ENCODE peak calls at places on chromosomes 4 and X, in six cellular contexts. D is aorta; N is M059J; E is activated CD4-positive, alpha-beta T cell treated with anti-CD3 and anti-CD28 coated beads, Interleukin-2, amount 10 ng/mL, durations not matched to agents 7 days and 5 days; W is SK-N-DZ; I is ELF-1. O is an unnamed sample.

GRCh38 chr4:40662962-40663604 is 33.4 kb upstream of the RBM47 start:
- DNase-seq in D (no peak), N (peak; percentile 80), E (no peak), W (no peak), I (no peak), O (no peak)

GRCh38 chr4:27964095-27964494 is 1103.5 kb downstream of the STIM2 start:
- DNase-seq in D (no peak), N (no peak), E (no peak), W (no peak), I (no peak), O (no peak)

GRCh38 chrX:152074163-152074562 is 64.2 kb downstream of the MAGEA10 start:
- DNase-seq in D (no peak), N (peak; percentile 58), E (no peak), W (no peak), I (no peak), O (no peak)

GRCh38 chr4:166134285-166134684 is 261.2 kb downstream of the TLL1 start:
- DNase-seq in D (no peak), N (no peak), E (no peak), W (no peak), I (no peak), O (no peak)

GRCh38 chr4:117467404-117467803 is 382.0 kb upstream of the TRAM1L1 start:
- DNase-seq in D (no peak), N (no peak), E (no peak), W (no peak), I (no peak), O (no peak)

GRCh38 chr4:138492178-138492577 is 250.0 kb upstream of the SLC7A11 start:
- DNase-seq in D (no peak), N (no peak), E (no peak), W (no peak), I (no peak), O (no peak)

GRCh38 chr4:57403591-57403990 is 293.4 kb upstream of the IGFBP7 start:
- DNase-seq in D (no peak), N (peak; percentile 16), E (no peak), W (no peak), I (no peak), O (no peak)

GRCh38 chrX:138847930-138848329 is 136.4 kb upstream of the FGF13 start:
- DNase-seq in D (no peak), N (peak; percentile 43), E (no peak), W (peak; percentile 1), I (no peak), O (no peak)

GRCh38 chr4:179095585-179096228 is 1653.5 kb upstream of the AGA start:
- DNase-seq in D (no peak), N (peak; percentile 25), E (peak; percentile 26), W (peak; percentile 2), I (peak; percentile 5), O (no peak)

GRCh38 chrX:48864210-48864609 is 28.8 kb upstream of the PCSK1N start:
- DNase-seq in D (no peak), N (peak; percentile 88), E (no peak), W (no peak), I (no peak), O (no peak)

GRCh38 chr4:37685211-37685725 is 908 bp downstream of the RELL1 start:
- DNase-seq in D (no peak), N (peak; percentile 60), E (peak; percentile 76), W (no peak), I (peak; percentile 27), O (no peak)

GRCh38 chr4:20327808-20328207 is 76.1 kb downstream of the SLIT2 start:
- DNase-seq in D (no peak), N (no peak), E (no peak), W (no peak), I (no peak), O (no peak)

GRCh38 chr4:61661960-61662359 is 461.8 kb downstream of the ADGRL3 start:
- DNase-seq in D (no peak), N (no peak), E (no peak), W (no peak), I (no peak), O (no peak)

GRCh38 chr4:186342582-186342981 is 76.6 kb downstream of the F11 start:
- DNase-seq in D (no peak), N (peak; percentile 37), E (no peak), W (no peak), I (no peak), O (no peak)

GRCh38 chr4:77127837-77128621 is 29.0 kb upstream of the CCNG2 start:
- DNase-seq in D (no peak), N (no peak), E (no peak), W (no peak), I (no peak), O (no peak)

GRCh38 chrX:115023139-115023538 is 5.7 kb upstream of the IL13RA2 start:
- DNase-seq in D (no peak), N (peak; percentile 92), E (no peak), W (no peak), I (no peak), O (no peak)

GRCh38 chrX:44873415-44874270 is 655 bp downstream of the KDM6A start:
- DNase-seq in D (peak; percentile 89), N (peak; percentile 49), E (peak; percentile 36), W (peak; percentile 40), I (peak; percentile 70), O (peak; percentile 38)

GRCh38 chr4:48785302-48785701 is 5.2 kb upstream of the FRYL start:
- DNase-seq in D (no peak), N (no peak), E (no peak), W (no peak), I (no peak), O (no peak)

GRCh38 chr4:14566518-14566917 is 435.8 kb upstream of the CPEB2 start:
- DNase-seq in D (no peak), N (peak; percentile 66), E (no peak), W (no peak), I (no peak), O (no peak)

GRCh38 chr4:61212788-61213187 is 12.7 kb downstream of the ADGRL3 start:
- DNase-seq in D (no peak), N (no peak), E (no peak), W (peak; percentile 15), I (no peak), O (no peak)

GRCh38 chrX:148161661-148162060 is 180.5 kb downstream of the FMR1NB start:
- DNase-seq in D (no peak), N (no peak), E (no peak), W (no peak), I (no peak), O (no peak)

GRCh38 chrX:140099221-140099620 is 133.9 kb upstream of the CXorf66 start:
- DNase-seq in D (no peak), N (no peak), E (no peak), W (no peak), I (peak; percentile 51), O (no peak)

GRCh38 chr4:75549019-75549418 is 6.8 kb upstream of the ODAPH start:
- DNase-seq in D (no peak), N (no peak), E (no peak), W (no peak), I (no peak), O (no peak)

GRCh38 chr4:117096886-117097285 is 11.5 kb upstream of the TRAM1L1 start:
- DNase-seq in D (no peak), N (no peak), E (no peak), W (no peak), I (no peak), O (no peak)

GRCh38 chrX:17525762-17526555 is 151.0 kb downstream of the NHS start:
- DNase-seq in D (no peak), N (no peak), E (no peak), W (no peak), I (peak; percentile 61), O (no peak)

GRCh38 chr4:57187241-57187640 is 77.1 kb upstream of the IGFBP7 start:
- DNase-seq in D (no peak), N (no peak), E (no peak), W (no peak), I (no peak), O (no peak)

GRCh38 chr4:88619973-88620372 is 27.7 kb downstream of the HERC3 start:
- DNase-seq in D (no peak), N (no peak), E (no peak), W (no peak), I (no peak), O (no peak)

GRCh38 chrX:154712781-154713391 is 38.0 kb downstream of the GAB3 start:
- DNase-seq in D (no peak), N (peak; percentile 94), E (peak; percentile 62), W (no peak), I (no peak), O (no peak)

GRCh38 chr4:59553063-59553738 is 1646.9 kb upstream of the ADGRL3 start:
- DNase-seq in D (no peak), N (peak; percentile 44), E (no peak), W (no peak), I (no peak), O (no peak)

GRCh38 chrX:129568349-129568748 is 28.3 kb downstream of the OCRL start:
- DNase-seq in D (no peak), N (no peak), E (no peak), W (no peak), I (no peak), O (no peak)

GRCh38 chrX:19625612-19626011 is 110.3 kb upstream of the MAP3K15 start:
- DNase-seq in D (no peak), N (peak; percentile 80), E (no peak), W (no peak), I (no peak), O (no peak)

GRCh38 chr4:8278421-8279287 is 9.1 kb downstream of the HTRA3 start:
- DNase-seq in D (peak; percentile 79), N (peak; percentile 76), E (no peak), W (no peak), I (no peak), O (no peak)

GRCh38 chrX:47540754-47541538 is 20.1 kb upstream of the ARAF start:
- DNase-seq in D (peak; percentile 77), N (peak; percentile 92), E (no peak), W (peak; percentile 88), I (peak; percentile 97), O (peak; percentile 87)

GRCh38 chrX:102067966-102068723 is 57.3 kb upstream of the TCEAL2 start:
- DNase-seq in D (no peak), N (peak; percentile 16), E (peak; percentile 11), W (peak; percentile 2), I (peak; percentile 8), O (no peak)

GRCh38 chr4:127783971-127784519 is 1.9 kb downstream of the HSPA4L start:
- DNase-seq in D (no peak), N (no peak), E (no peak), W (no peak), I (no peak), O (no peak)

GRCh38 chrX:154411981-154412340 is 622 bp downstream of the TAFAZZIN start:
- DNase-seq in D (peak; percentile 83), N (peak; percentile 50), E (peak; percentile 57), W (peak; percentile 77), I (peak; percentile 76), O (peak; percentile 73)

GRCh38 chr4:184288451-184289178 is 70.9 kb upstream of the ENPP6 start:
- DNase-seq in D (no peak), N (no peak), E (no peak), W (no peak), I (peak; percentile 27), O (no peak)

GRCh38 chr4:107740950-107741701 is 21.1 kb upstream of the PAPSS1 start:
- DNase-seq in D (no peak), N (peak; percentile 28), E (no peak), W (peak; percentile 15), I (peak; percentile 37), O (peak; percentile 38)

GRCh38 chrX:33434256-33435092 is 223.1 kb upstream of the DMD start:
- DNase-seq in D (no peak), N (peak; percentile 18), E (peak; percentile 22), W (peak; percentile 64), I (peak; percentile 94), O (no peak)

GRCh38 chr4:38687571-38688011 is 23.6 kb downstream of the KLF3 start:
- DNase-seq in D (no peak), N (no peak), E (no peak), W (no peak), I (no peak), O (no peak)